ENCODE peak calls at places on chromosome 13, in five cellular contexts. Q is omental fat pad; T is GM04503; S is CD4-positive, alpha-beta memory T cell; I is activated CD4-positive, alpha-beta T cell treated with anti-CD3 and anti-CD28 coated beads, Interleukin-2, amount 10 ng/mL, durations not matched to agents 7 days and 5 days. M is an unnamed sample.

GRCh38 chr13:67175836-67176235 is 54.3 kb downstream of the PCDH9 start:
- DNase-seq in Q (no peak), T (no peak), S (no peak), I (no peak), M (no peak)

GRCh38 chr13:19618925-19619324 is 14.5 kb upstream of the MPHOSPH8 start:
- DNase-seq in Q (no peak), T (no peak), S (no peak), I (peak), M (no peak)

GRCh38 chr13:31409678-31410356 is 210.0 kb downstream of the B3GLCT start:
- DNase-seq in Q (no peak), T (no peak), S (no peak), I (no peak), M (no peak)

GRCh38 chr13:109547942-109548860 is 238.2 kb downstream of the IRS2 start:
- DNase-seq in Q (no peak), T (no peak), S (no peak), I (no peak), M (no peak)

GRCh38 chr13:101346161-101346560 is 70.1 kb downstream of the NALCN start:
- DNase-seq in Q (no peak), T (no peak), S (no peak), I (no peak), M (no peak)

GRCh38 chr13:73757471-73758233 is 376.6 kb downstream of the KLF12 start:
- DNase-seq in Q (no peak), T (peak), S (no peak), I (no peak), M (no peak)

GRCh38 chr13:43880930-43881329 is 1.2 kb downstream of the LACC1 start:
- DNase-seq in Q (no peak), T (no peak), S (no peak), I (no peak), M (no peak)

GRCh38 chr13:51093574-51093973 is 17.5 kb downstream of the C13orf42 start:
- DNase-seq in Q (no peak), T (no peak), S (no peak), I (no peak), M (no peak)

GRCh38 chr13:21546372-21546771 is 57.6 kb downstream of the MICU2 start:
- DNase-seq in Q (no peak), T (no peak), S (no peak), I (no peak), M (no peak)

GRCh38 chr13:26300140-26300539 is 46.2 kb downstream of the CDK8 start:
- DNase-seq in Q (no peak), T (no peak), S (no peak), I (no peak), M (peak)

GRCh38 chr13:104949840-104950805 is 1585.3 kb downstream of the EFNB2 start:
- DNase-seq in Q (no peak), T (no peak), S (no peak), I (no peak), M (no peak)

GRCh38 chr13:111398196-111398595 is 77.8 kb downstream of the TEX29 start:
- DNase-seq in Q (no peak), T (no peak), S (no peak), I (no peak), M (no peak)

GRCh38 chr13:51271528-51272070 is 49.4 kb downstream of the FAM124A start:
- DNase-seq in Q (no peak), T (no peak), S (no peak), I (no peak), M (no peak)

GRCh38 chr13:48909088-48909389 is 66.7 kb upstream of the FNDC3A start:
- DNase-seq in Q (no peak), T (no peak), S (no peak), I (no peak), M (no peak)

GRCh38 chr13:38914070-38914469 is 76.6 kb downstream of the STOML3 start:
- DNase-seq in Q (no peak), T (no peak), S (no peak), I (no peak), M (no peak)

GRCh38 chr13:99339230-99339721 is 32.1 kb upstream of the GPR183 start:
- DNase-seq in Q (no peak), T (no peak), S (no peak), I (no peak), M (no peak)

GRCh38 chr13:111211789-111212516 is 96.8 kb downstream of the ARHGEF7 start:
- DNase-seq in Q (no peak), T (no peak), S (no peak), I (no peak), M (no peak)

GRCh38 chr13:45615501-45616101 is at the start of gene ERICH6B:
- DNase-seq in Q (no peak), T (no peak), S (no peak), I (peak), M (no peak)

GRCh38 chr13:72424059-72424458 is 303.4 kb downstream of the MZT1 start:
- DNase-seq in Q (no peak), T (no peak), S (no peak), I (no peak), M (no peak)

M was measured in activated T-helper 9 cell treated with anti-CD3 and anti-CD28 coated beads, Interleukin-2, amount 50 U/mL, for 16 hours.